ENCODE peak calls at places on chromosomes 12 and 14, in six cellular contexts. W is cardiac muscle cell; O is HEK293T; R is IMR-90; A is dorsolateral prefrontal cortex; L is activated T-cell treated with anti-CD3 and anti-CD28 coated beads, Interleukin-2, amount 50 U/mL, for 72 hours. U is an unnamed sample.

GRCh38 chr12:116996058-116996457 is 85.3 kb downstream of the FBXW8 start:
- DNase-seq in W (peak), O (no peak), R (no peak), A (no peak), L (no peak), U (no peak)

GRCh38 chr12:27592548-27592947 is 68.5 kb downstream of the PPFIBP1 start:
- DNase-seq in W (peak), O (no peak), R (peak), A (no peak), L (no peak), U (peak)

GRCh38 chr12:58566599-58566998 is 353.7 kb downstream of the LRIG3 start:
- DNase-seq in W (no peak), O (no peak), R (peak), A (no peak), L (no peak), U (no peak)

GRCh38 chr12:4379410-4379809 is at the start of gene FGF23:
- DNase-seq in W (peak), O (peak), R (peak), A (no peak), L (no peak), U (no peak)

GRCh38 chr12:124767075-124767821 is 96.4 kb downstream of the SCARB1 start:
- DNase-seq in W (peak), O (peak), R (peak), A (peak), L (peak), U (peak)

GRCh38 chr14:89856871-89857345 is 97.6 kb downstream of the EFCAB11 start:
- DNase-seq in W (peak), O (no peak), R (peak), A (no peak), L (no peak), U (no peak)

GRCh38 chr12:24551368-24551767 is 397.5 kb downstream of the BCAT1 start:
- DNase-seq in W (no peak), O (no peak), R (no peak), A (no peak), L (no peak), U (no peak)

GRCh38 chr12:15589328-15590032 is 199.7 kb downstream of the EPS8 start:
- DNase-seq in W (no peak), O (no peak), R (no peak), A (no peak), L (no peak), U (no peak)

GRCh38 chr14:95524706-95525512 is 8.5 kb upstream of the SYNE3 start:
- DNase-seq in W (no peak), O (no peak), R (peak), A (no peak), L (no peak), U (no peak)

GRCh38 chr12:64825143-64826011 is 930 bp downstream of the TBC1D30 start:
- DNase-seq in W (no peak), O (no peak), R (no peak), A (peak), L (peak), U (peak)

GRCh38 chr14:98008381-98009113 is 1211.4 kb downstream of the VRK1 start:
- DNase-seq in W (no peak), O (no peak), R (no peak), A (no peak), L (peak), U (no peak)

GRCh38 chr12:105057174-105057573 is 27.1 kb downstream of the ALDH1L2 start:
- DNase-seq in W (no peak), O (no peak), R (no peak), A (no peak), L (no peak), U (no peak)

GRCh38 chr14:54784060-54784459 is 118.6 kb downstream of the GCH1 start:
- DNase-seq in W (no peak), O (no peak), R (no peak), A (no peak), L (no peak), U (no peak)

GRCh38 chr12:6635375-6635855 is 344 bp downstream of the LPAR5 start:
- DNase-seq in W (no peak), O (no peak), R (no peak), A (no peak), L (peak), U (no peak)

GRCh38 chr12:124906606-124907261 is 7.7 kb downstream of the UBC start:
- DNase-seq in W (peak), O (peak), R (peak), A (peak), L (peak), U (no peak)

GRCh38 chr12:95802482-95803264 is 12.1 kb upstream of the NTN4 start:
- DNase-seq in W (peak), O (no peak), R (peak), A (no peak), L (no peak), U (no peak)

GRCh38 chr12:61536525-61536924 is 723.7 kb upstream of the USP15 start:
- DNase-seq in W (no peak), O (no peak), R (no peak), A (no peak), L (no peak), U (peak)

GRCh38 chr14:51093371-51094281 is 1.3 kb downstream of the TRIM9 start:
- DNase-seq in W (peak), O (peak), R (no peak), A (peak), L (peak), U (peak)